ENCODE peak calls at places on chromosomes 6 and 20, in five cellular contexts. One of them, this sample, is unnamed.

GRCh38 chr20:63096681-63097335 is 90.0 kb upstream of the BHLHE23 start:
- DNase-seq in uterus: no peak
- DNase-seq in lower lobe of right lung: peak; percentile 36
- DNase-seq in Peyer's patch: peak; percentile 18
- DNase-seq in HepG2: no peak
- DNase-seq in this sample: no peak

GRCh38 chr20:50450961-50451752 is 59.0 kb upstream of the PTPN1 start:
- DNase-seq in uterus: peak; percentile 72
- DNase-seq in Peyer's patch: no peak
- DNase-seq in lower lobe of right lung: no peak
- DNase-seq in HepG2: peak; percentile 68
- DNase-seq in this sample: no peak

GRCh38 chr6:55918639-55919038 is 43.2 kb upstream of the BMP5 start:
- DNase-seq in lower lobe of right lung: no peak
- DNase-seq in uterus: no peak
- DNase-seq in Peyer's patch: no peak
- DNase-seq in HepG2: no peak
- DNase-seq in this sample: no peak

GRCh38 chr6:21608610-21609009 is 15.1 kb downstream of the SOX4 start:
- DNase-seq in uterus: no peak
- DNase-seq in HepG2: no peak
- DNase-seq in Peyer's patch: no peak
- DNase-seq in lower lobe of right lung: no peak
- DNase-seq in this sample: no peak

GRCh38 chr6:42007753-42008528 is 42.4 kb upstream of the TAF8 start:
- DNase-seq in uterus: no peak
- DNase-seq in Peyer's patch: no peak
- DNase-seq in lower lobe of right lung: no peak
- DNase-seq in HepG2: no peak
- DNase-seq in this sample: no peak

GRCh38 chr6:110491644-110492317 is 15.4 kb upstream of the SLC22A16 start:
- DNase-seq in uterus: no peak
- DNase-seq in Peyer's patch: no peak
- DNase-seq in lower lobe of right lung: no peak
- DNase-seq in HepG2: no peak
- DNase-seq in this sample: no peak

GRCh38 chr6:37648465-37649330 is 49.0 kb downstream of the MDGA1 start:
- DNase-seq in Peyer's patch: no peak
- DNase-seq in uterus: no peak
- DNase-seq in lower lobe of right lung: no peak
- DNase-seq in HepG2: no peak
- DNase-seq in this sample: peak; percentile 93

GRCh38 chr6:139981810-139982550 is 607.5 kb upstream of the CITED2 start:
- DNase-seq in Peyer's patch: no peak
- DNase-seq in HepG2: no peak
- DNase-seq in lower lobe of right lung: no peak
- DNase-seq in uterus: no peak
- DNase-seq in this sample: no peak

GRCh38 chr20:528923-529594 is 14.5 kb downstream of the CSNK2A1 start:
- DNase-seq in lower lobe of right lung: no peak
- DNase-seq in HepG2: no peak
- DNase-seq in uterus: no peak
- DNase-seq in Peyer's patch: no peak
- DNase-seq in this sample: no peak

GRCh38 chr20:62387993-62388635 is 1.2 kb downstream of the RPS21 start:
- DNase-seq in uterus: no peak
- DNase-seq in lower lobe of right lung: no peak
- DNase-seq in Peyer's patch: no peak
- DNase-seq in HepG2: no peak
- DNase-seq in this sample: no peak

GRCh38 chr6:24916496-24916895 is 19.3 kb downstream of the RIPOR2 start:
- DNase-seq in Peyer's patch: no peak
- DNase-seq in HepG2: no peak
- DNase-seq in lower lobe of right lung: no peak
- DNase-seq in uterus: no peak
- DNase-seq in this sample: no peak

GRCh38 chr6:145863988-145864616 is 49.5 kb upstream of the FBXO30 start:
- DNase-seq in Peyer's patch: no peak
- DNase-seq in HepG2: no peak
- DNase-seq in lower lobe of right lung: no peak
- DNase-seq in uterus: no peak
- DNase-seq in this sample: no peak

GRCh38 chr6:48229849-48230248 is 118.9 kb upstream of the PTCHD4 start:
- DNase-seq in uterus: no peak
- DNase-seq in HepG2: no peak
- DNase-seq in Peyer's patch: no peak
- DNase-seq in lower lobe of right lung: no peak
- DNase-seq in this sample: no peak

GRCh38 chr6:37488464-37488863 is 11.2 kb downstream of the CCDC167 start:
- DNase-seq in HepG2: no peak
- DNase-seq in lower lobe of right lung: no peak
- DNase-seq in Peyer's patch: no peak
- DNase-seq in uterus: no peak
- DNase-seq in this sample: no peak

GRCh38 chr6:41705996-41706835 is 29.2 kb downstream of the TFEB start:
- DNase-seq in lower lobe of right lung: peak; percentile 86
- DNase-seq in HepG2: peak; percentile 67
- DNase-seq in uterus: peak; percentile 70
- DNase-seq in Peyer's patch: peak; percentile 77
- DNase-seq in this sample: peak; percentile 57

GRCh38 chr20:63520594-63520938 is at the start of gene PPDPF:
- DNase-seq in uterus: peak; percentile 83
- DNase-seq in HepG2: no peak
- DNase-seq in Peyer's patch: peak; percentile 90
- DNase-seq in lower lobe of right lung: peak; percentile 87
- DNase-seq in this sample: no peak

GRCh38 chr6:108622601-108623335 is 62.1 kb downstream of the FOXO3 start:
- DNase-seq in HepG2: no peak
- DNase-seq in lower lobe of right lung: peak; percentile 61
- DNase-seq in uterus: peak; percentile 55
- DNase-seq in Peyer's patch: no peak
- DNase-seq in this sample: no peak

GRCh38 chr6:144151010-144151727 is 852 bp downstream of the STX11 start:
- DNase-seq in Peyer's patch: no peak
- DNase-seq in lower lobe of right lung: peak; percentile 50
- DNase-seq in uterus: no peak
- DNase-seq in HepG2: no peak
- DNase-seq in this sample: no peak

GRCh38 chr6:133097208-133097607 is 143.9 kb upstream of the EYA4 start:
- DNase-seq in lower lobe of right lung: no peak
- DNase-seq in uterus: no peak
- DNase-seq in Peyer's patch: no peak
- DNase-seq in HepG2: no peak
- DNase-seq in this sample: no peak

GRCh38 chr6:110216140-110216539 is 35.9 kb downstream of the CDC40 start:
- DNase-seq in lower lobe of right lung: no peak
- DNase-seq in HepG2: no peak
- DNase-seq in uterus: no peak
- DNase-seq in Peyer's patch: no peak
- DNase-seq in this sample: no peak

GRCh38 chr6:112931835-112932234 is 584.7 kb downstream of the RFPL4B start:
- DNase-seq in uterus: no peak
- DNase-seq in HepG2: no peak
- DNase-seq in Peyer's patch: no peak
- DNase-seq in lower lobe of right lung: no peak
- DNase-seq in this sample: no peak

GRCh38 chr6:87674286-87674685 is 27.7 kb downstream of the AKIRIN2 start:
- DNase-seq in lower lobe of right lung: no peak
- DNase-seq in Peyer's patch: no peak
- DNase-seq in uterus: no peak
- DNase-seq in HepG2: no peak
- DNase-seq in this sample: no peak

GRCh38 chr20:44911264-44911921 is 1.5 kb downstream of the PABPC1L start:
- DNase-seq in uterus: no peak
- DNase-seq in HepG2: peak; percentile 96
- DNase-seq in lower lobe of right lung: peak; percentile 86
- DNase-seq in Peyer's patch: no peak
- DNase-seq in this sample: peak; percentile 72

GRCh38 chr6:26159417-26160273 is 72.4 kb downstream of the HFE start:
- DNase-seq in HepG2: no peak
- DNase-seq in lower lobe of right lung: no peak
- DNase-seq in Peyer's patch: no peak
- DNase-seq in uterus: no peak
- DNase-seq in this sample: no peak

GRCh38 chr20:33407251-33407650 is 5.9 kb upstream of the CDK5RAP1 start:
- DNase-seq in Peyer's patch: no peak
- DNase-seq in HepG2: no peak
- DNase-seq in lower lobe of right lung: no peak
- DNase-seq in uterus: no peak
- DNase-seq in this sample: no peak

GRCh38 chr20:31675828-31676533 is 38.3 kb downstream of the COX4I2 start:
- DNase-seq in HepG2: no peak
- DNase-seq in lower lobe of right lung: no peak
- DNase-seq in Peyer's patch: no peak
- DNase-seq in uterus: no peak
- DNase-seq in this sample: no peak

DNA sequence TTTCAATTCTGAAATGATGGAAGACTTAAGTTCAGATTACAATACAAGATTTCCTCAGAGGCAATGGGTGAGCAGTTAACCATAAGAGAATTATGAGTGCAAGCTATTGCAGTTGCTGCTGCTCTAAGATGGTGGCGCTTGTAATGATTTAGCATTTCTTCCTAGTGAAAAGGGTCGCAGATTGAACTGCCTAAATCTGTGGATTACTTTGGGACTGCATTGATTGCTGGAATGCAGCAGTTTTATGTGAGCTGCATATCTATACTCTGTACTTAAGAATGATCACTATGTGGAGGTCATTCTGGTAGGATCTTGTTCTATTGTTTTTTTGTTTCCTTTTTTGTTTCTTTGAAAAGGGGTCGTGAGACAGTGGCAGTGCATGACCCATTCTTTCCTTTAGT is 5.3 kb downstream of the SCAF8 start:
- DNase-seq in lower lobe of right lung: no peak
- DNase-seq in uterus: no peak
- DNase-seq in HepG2: no peak
- DNase-seq in Peyer's patch: no peak
- DNase-seq in this sample: no peak
- H3K36me3 ChIP-seq in lower lobe of right lung: peaks cover 4% of the 10 kb centered on the region
- H3K36me3 ChIP-seq in uterus: no peaks in the 10 kb centered on the region
- H3K36me3 ChIP-seq in HepG2: peaks cover 44% of the 10 kb centered on the region
- H3K36me3 ChIP-seq in Peyer's patch: no peaks in the 10 kb centered on the region
- H3K36me3 ChIP-seq in this sample: peaks cover 3% of the 10 kb centered on the region

GRCh38 chr6:53746442-53747103 is 48.2 kb upstream of the LRRC1 start:
- DNase-seq in uterus: no peak
- DNase-seq in Peyer's patch: no peak
- DNase-seq in lower lobe of right lung: no peak
- DNase-seq in HepG2: peak; percentile 50
- DNase-seq in this sample: no peak
- H3K27ac ChIP-seq in uterus: no peak overlapping the region
- H3K27ac ChIP-seq in Peyer's patch: no peak overlapping the region
- H3K27ac ChIP-seq in lower lobe of right lung: no peak overlapping the region
- H3K27ac ChIP-seq in HepG2: no peak overlapping the region
- H3K27ac ChIP-seq in this sample: no peak overlapping the region

DNA sequence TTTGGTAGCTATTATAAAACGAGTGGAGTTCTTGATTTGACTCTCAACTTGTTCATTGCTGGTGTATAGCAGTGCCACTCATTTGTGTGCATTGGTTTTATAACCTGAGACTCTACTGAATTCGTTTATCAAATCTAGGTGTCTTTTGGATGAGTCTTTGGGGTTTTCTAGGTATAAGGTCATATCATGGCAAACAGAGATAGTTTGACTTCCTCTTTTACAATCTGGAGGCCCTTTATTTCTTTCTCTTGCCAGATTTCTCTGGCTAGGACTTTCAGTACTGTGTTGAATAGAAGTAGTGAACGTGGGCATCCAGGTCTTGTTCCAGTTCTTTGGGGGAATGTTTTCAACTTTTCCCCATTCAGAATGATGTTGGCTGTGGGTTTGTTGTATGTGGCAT is 38.8 kb downstream of the SUMO4 start:
- DNase-seq in HepG2: no peak
- DNase-seq in lower lobe of right lung: no peak
- DNase-seq in uterus: no peak
- DNase-seq in Peyer's patch: no peak
- DNase-seq in this sample: no peak
- H3K36me3 ChIP-seq in HepG2: no peaks in the 10 kb centered on the region
- H3K36me3 ChIP-seq in lower lobe of right lung: no peaks in the 10 kb centered on the region
- H3K36me3 ChIP-seq in uterus: no peaks in the 10 kb centered on the region
- H3K36me3 ChIP-seq in Peyer's patch: no peaks in the 10 kb centered on the region
- H3K36me3 ChIP-seq in this sample: no peaks in the 10 kb centered on the region

GRCh38 chr6:111843347-111844147 is 29.7 kb downstream of the FYN start:
- DNase-seq in HepG2: peak; percentile 49
- DNase-seq in lower lobe of right lung: no peak
- DNase-seq in uterus: no peak
- DNase-seq in Peyer's patch: no peak
- DNase-seq in this sample: no peak
- H3K27ac ChIP-seq in HepG2: peak overlapping the region; percentile 38
- H3K27ac ChIP-seq in lower lobe of right lung: no peak overlapping the region
- H3K27ac ChIP-seq in uterus: no peak overlapping the region
- H3K27ac ChIP-seq in Peyer's patch: peak overlapping the region; percentile 22
- H3K27ac ChIP-seq in this sample: no peak overlapping the region

GRCh38 chr6:163565140-163565539 is 150.6 kb downstream of the QKI start:
- DNase-seq in Peyer's patch: no peak
- DNase-seq in lower lobe of right lung: no peak
- DNase-seq in HepG2: no peak
- DNase-seq in uterus: no peak
- DNase-seq in this sample: no peak
- H3K36me3 ChIP-seq in Peyer's patch: no peaks in the 10 kb centered on the region
- H3K36me3 ChIP-seq in lower lobe of right lung: peaks cover 52% of the 10 kb centered on the region
- H3K36me3 ChIP-seq in HepG2: peaks cover 36% of the 10 kb centered on the region
- H3K36me3 ChIP-seq in uterus: no peaks in the 10 kb centered on the region
- H3K36me3 ChIP-seq in this sample: peaks cover 2% of the 10 kb centered on the region

GRCh38 chr20:37316116-37316774 is 26.8 kb downstream of the MANBAL start:
- DNase-seq in Peyer's patch: no peak
- DNase-seq in uterus: no peak
- DNase-seq in lower lobe of right lung: no peak
- DNase-seq in HepG2: no peak
- DNase-seq in this sample: no peak
- H3K27ac ChIP-seq in Peyer's patch: peak overlapping the region; percentile 78
- H3K27ac ChIP-seq in uterus: peak overlapping the region; percentile 90
- H3K27ac ChIP-seq in lower lobe of right lung: peak overlapping the region; percentile 77
- H3K27ac ChIP-seq in HepG2: no peak overlapping the region
- H3K27ac ChIP-seq in this sample: no peak overlapping the region

This sample was measured in iPS DF 6.9.